ENCODE peak calls at places on chromosomes 13 and 19, in five cellular contexts. K is left ventricle myocardium inferior, X is breast epithelium, B is spleen, D is IMR-90. Y is an unnamed sample. For H3K4me1 and H3K27me3, the result is how much of the 10 kb centered on the place peaks cover.

GRCh38 chr19:1782501-1782900 is 29.2 kb downstream of the ONECUT3 start:
- DNase-seq in X (no peak), B (no peak), D (no peak), K (no peak), Y (no peak)

GRCh38 chr13:77565635-77566034 is 30.1 kb downstream of the SCEL start:
- DNase-seq in X (no peak), K (no peak), B (no peak), D (peak), Y (no peak)

GRCh38 chr19:44607049-44607448 is 6.3 kb upstream of the IGSF23 start:
- DNase-seq in B (no peak), X (no peak), D (peak), K (no peak), Y (no peak)

GRCh38 chr13:29497137-29497654 is 98.3 kb downstream of the SLC7A1 start:
- DNase-seq in X (no peak), K (peak), B (peak), D (peak), Y (peak)

GRCh38 chr19:49155005-49155826 is at the start of gene HRC:
- DNase-seq in X (no peak), B (no peak), D (no peak), K (peak), Y (no peak)

GRCh38 chr19:49843265-49843664 is 7.7 kb upstream of the PTOV1 start:
- DNase-seq in B (no peak), K (no peak), D (no peak), X (no peak), Y (no peak)

GRCh38 chr13:44816701-44817684 is 172.3 kb downstream of the NUFIP1 start:
- DNase-seq in D (peak), X (no peak), K (no peak), B (no peak), Y (no peak)

GRCh38 chr19:38399081-38399480 is 3.8 kb upstream of the FAM98C start:
- DNase-seq in K (no peak), X (no peak), B (no peak), D (no peak), Y (no peak)

GRCh38 chr19:30492581-30492980 is 120.4 kb downstream of the ZNF536 start:
- DNase-seq in B (no peak), D (no peak), K (no peak), X (no peak), Y (no peak)

GRCh38 chr13:42320375-42320787 is 48.4 kb downstream of the AKAP11 start:
- DNase-seq in K (no peak), B (no peak), X (no peak), D (no peak), Y (no peak)

GRCh38 chr13:40984670-40985366 is 34.3 kb downstream of the ELF1 start:
- DNase-seq in B (no peak), D (no peak), K (no peak), X (no peak), Y (no peak)

GRCh38 chr19:13234518-13234917 is 84.3 kb downstream of the IER2 start:
- DNase-seq in B (peak), K (peak), D (no peak), X (no peak), Y (no peak)

GRCh38 chr13:39253774-39254173 is 215.5 kb downstream of the NHLRC3 start:
- DNase-seq in K (no peak), X (no peak), D (peak), B (no peak), Y (no peak)

GRCh38 chr19:19232231-19232630 is 20.5 kb downstream of the NCAN start:
- DNase-seq in K (no peak), X (no peak), B (no peak), D (no peak), Y (no peak)

GRCh38 chr13:46179576-46180368 is 2.2 kb downstream of the LCP1 start:
- DNase-seq in D (no peak), X (no peak), K (peak), B (peak), Y (no peak)

GRCh38 chr19:3881272-3882040 is 971 bp downstream of the ATCAY start:
- DNase-seq in K (no peak), D (no peak), B (no peak), X (no peak), Y (no peak)

GRCh38 chr13:73967397-73968165 is 166.6 kb downstream of the KLF12 start:
- DNase-seq in K (no peak), B (no peak), D (no peak), X (no peak), Y (no peak)

GRCh38 chr19:5273782-5274181 is 66.8 kb downstream of the PTPRS start:
- DNase-seq in X (no peak), B (no peak), D (no peak), K (no peak), Y (no peak)

GRCh38 chr13:93476175-93476574 is 249.6 kb downstream of the GPC6 start:
- DNase-seq in B (no peak), X (no peak), K (no peak), D (peak), Y (no peak)

GRCh38 chr13:111099292-111099691 is 15.8 kb upstream of the ARHGEF7 start:
- DNase-seq in K (no peak), D (no peak), B (no peak), X (no peak), Y (no peak)

GRCh38 chr13:31896427-31896826 is 135.1 kb upstream of the FRY start:
- DNase-seq in K (peak), D (peak), X (no peak), B (no peak), Y (no peak)

GRCh38 chr13:36763322-36763721 is 55.7 kb upstream of the RFXAP start:
- DNase-seq in B (no peak), X (no peak), K (no peak), D (no peak), Y (no peak)

GRCh38 chr19:7445104-7445503 is 43.7 kb downstream of the PEX11G start:
- DNase-seq in X (no peak), D (no peak), K (no peak), B (no peak), Y (no peak)

GRCh38 chr19:926595-927043 is 784 bp downstream of the ARID3A start:
- DNase-seq in D (no peak), X (peak), K (peak), B (peak), Y (no peak)

GRCh38 chr13:41546372-41547252 is 89.3 kb downstream of the RGCC start:
- DNase-seq in X (no peak), K (no peak), D (peak), B (no peak), Y (no peak)

GRCh38 chr13:30364133-30364532 is 56.8 kb upstream of the KATNAL1 start:
- DNase-seq in X (no peak), K (no peak), D (peak), B (no peak), Y (no peak)

GRCh38 chr19:2381151-2381822 is 21.2 kb downstream of the TMPRSS9 start:
- DNase-seq in B (no peak), K (no peak), X (no peak), D (peak), Y (no peak)

GRCh38 chr13:113474179-113474578 is 16.3 kb downstream of the DCUN1D2 start:
- DNase-seq in D (peak), K (no peak), B (no peak), X (no peak), Y (no peak)

GRCh38 chr19:12064266-12065099 is at the start of gene ZNF844:
- DNase-seq in K (peak), B (peak), X (peak), D (peak), Y (peak)

GRCh38 chr13:50133277-50133953 is 118.2 kb downstream of the KCNRG start:
- DNase-seq in D (no peak), K (no peak), X (no peak), B (no peak), Y (no peak)

GRCh38 chr13:40665061-40665753 is 1.2 kb downstream of the FOXO1 start:
- DNase-seq in D (no peak), X (no peak), B (peak), K (peak), Y (peak)

GRCh38 chr19:3284759-3285646 is 60.5 kb downstream of the CELF5 start:
- DNase-seq in B (no peak), K (peak), X (peak), D (peak), Y (peak)

DNA sequence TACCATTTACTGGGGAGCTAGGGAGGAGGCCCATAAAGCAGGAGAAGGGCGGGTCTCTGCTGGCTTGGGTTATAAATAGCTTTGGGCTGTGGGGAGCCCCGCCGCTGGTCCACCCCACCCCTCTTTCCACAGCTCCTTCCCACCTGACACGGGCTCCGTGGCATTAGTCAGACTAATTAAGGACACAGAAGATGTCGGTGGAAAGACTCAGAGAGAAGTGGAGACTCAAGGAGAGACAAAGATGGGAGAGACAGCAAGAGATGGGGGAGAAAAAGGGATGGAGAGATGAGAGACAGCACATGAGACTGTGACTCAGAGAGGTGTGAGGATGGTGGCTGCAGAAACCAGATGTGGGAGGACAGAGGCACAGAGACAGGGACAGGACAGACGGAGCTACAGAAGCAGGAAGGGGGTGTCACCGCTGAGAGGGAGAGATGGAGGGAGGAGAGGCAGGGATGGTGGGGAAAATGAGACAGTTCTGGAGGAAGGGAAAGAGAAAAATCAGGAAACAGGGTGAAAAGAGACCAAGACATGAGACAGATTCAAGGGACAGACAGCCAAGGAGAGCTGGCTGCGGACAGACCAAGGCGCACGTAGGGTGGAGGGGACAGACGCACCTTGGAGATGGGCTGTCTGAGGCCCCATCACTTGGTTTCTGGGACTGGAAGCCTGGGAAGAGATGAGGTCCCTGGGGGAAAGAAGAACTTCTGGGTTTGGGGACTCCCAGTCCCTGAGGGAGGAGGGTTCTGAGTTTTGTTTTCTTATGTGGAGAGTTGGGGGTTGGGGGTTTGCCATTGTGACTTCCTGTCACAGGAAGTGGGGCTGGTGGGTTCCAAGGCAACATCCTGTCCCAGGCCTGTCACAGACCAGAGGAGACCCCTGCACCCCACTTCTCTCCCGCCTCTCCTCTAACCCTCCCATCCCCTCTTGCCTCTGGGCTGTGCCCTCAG is 4.1 kb downstream of the ARHGEF1 start:
- DNase-seq in D (no peak), X (no peak), K (no peak), B (peak), Y (no peak)
- H3K4me1 ChIP-seq in D (under half), X (under half), K (half or more), B (under half), Y (under half)

DNA sequence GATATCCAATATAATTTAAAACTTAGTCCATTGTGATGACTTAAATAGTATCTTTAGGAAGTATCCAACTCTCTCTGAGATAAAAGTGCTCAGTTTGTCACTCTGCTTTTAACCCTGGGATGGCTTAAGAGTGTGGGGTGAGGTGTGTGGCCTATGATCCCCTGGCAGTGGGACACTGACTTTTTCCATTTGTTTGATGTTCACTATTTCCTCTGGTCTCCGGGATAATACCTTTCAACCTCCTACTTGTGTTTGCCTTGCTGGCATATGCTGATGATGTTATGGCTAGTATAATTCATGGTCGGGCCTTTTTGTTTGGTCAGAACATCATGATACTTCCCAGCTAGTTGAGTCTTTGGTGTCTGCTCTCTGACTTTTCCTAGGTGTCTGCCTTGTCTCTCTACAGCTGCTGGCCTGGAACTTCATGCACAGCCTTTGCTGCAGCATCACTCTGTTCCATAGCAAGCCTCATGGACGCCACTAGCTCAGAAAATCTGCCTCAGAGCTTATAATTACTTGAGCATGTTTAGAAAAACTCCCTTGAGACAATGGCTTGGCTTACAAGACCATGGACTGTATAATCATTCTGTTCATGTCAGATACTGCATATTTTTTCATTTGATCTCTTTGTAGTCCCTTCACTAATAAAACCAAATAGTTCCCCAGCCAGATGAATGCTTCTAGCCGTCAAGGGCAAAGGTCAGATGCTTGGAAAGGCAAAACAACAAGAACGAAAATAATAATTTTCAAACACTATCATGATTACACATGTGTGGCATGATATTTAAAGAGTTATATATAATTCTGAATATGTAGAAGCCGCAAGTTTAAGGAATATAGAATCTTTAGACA is 75.2 kb downstream of the WDFY2 start:
- DNase-seq in K (no peak), D (no peak), X (no peak), B (no peak), Y (no peak)
- H3K27me3 ChIP-seq in K (under half), D (under half), X (under half), B (under half), Y (under half)

GRCh38 chr13:28055362-28055761 is 45.0 kb downstream of the FLT3 start:
- DNase-seq in B (no peak), X (no peak), K (no peak), D (no peak), Y (no peak)
- TF ChIP-seq CTCF in B (no peak), X (no peak), K (no peak), D (no peak), Y (no peak)

GRCh38 chr19:33569822-33570221 is 48.2 kb upstream of the PEPD start:
- DNase-seq in B (no peak), X (no peak), K (no peak), D (no peak), Y (no peak)
- H3K4me1 ChIP-seq in B (under half), X (under half), K (under half), D (under half), Y (under half)

GRCh38 chr13:86882835-86883234 is 788.3 kb upstream of the SLITRK5 start:
- DNase-seq in D (peak), B (no peak), X (no peak), K (no peak), Y (no peak)

GRCh38 chr13:86877449-86877848 is 793.7 kb upstream of the SLITRK5 start:
- DNase-seq in K (no peak), D (no peak), B (no peak), X (no peak), Y (no peak)

GRCh38 chr13:86882107-86882506 is 789.1 kb upstream of the SLITRK5 start:
- DNase-seq in D (no peak), K (no peak), B (peak), X (no peak), Y (no peak)

GRCh38 chr13:86881390-86881789 is 789.8 kb upstream of the SLITRK5 start:
- DNase-seq in B (no peak), D (no peak), X (no peak), K (no peak), Y (no peak)
- H3K27me3 ChIP-seq in B (under half), D (under half), X (under half), K (under half), Y (under half)

DNA sequence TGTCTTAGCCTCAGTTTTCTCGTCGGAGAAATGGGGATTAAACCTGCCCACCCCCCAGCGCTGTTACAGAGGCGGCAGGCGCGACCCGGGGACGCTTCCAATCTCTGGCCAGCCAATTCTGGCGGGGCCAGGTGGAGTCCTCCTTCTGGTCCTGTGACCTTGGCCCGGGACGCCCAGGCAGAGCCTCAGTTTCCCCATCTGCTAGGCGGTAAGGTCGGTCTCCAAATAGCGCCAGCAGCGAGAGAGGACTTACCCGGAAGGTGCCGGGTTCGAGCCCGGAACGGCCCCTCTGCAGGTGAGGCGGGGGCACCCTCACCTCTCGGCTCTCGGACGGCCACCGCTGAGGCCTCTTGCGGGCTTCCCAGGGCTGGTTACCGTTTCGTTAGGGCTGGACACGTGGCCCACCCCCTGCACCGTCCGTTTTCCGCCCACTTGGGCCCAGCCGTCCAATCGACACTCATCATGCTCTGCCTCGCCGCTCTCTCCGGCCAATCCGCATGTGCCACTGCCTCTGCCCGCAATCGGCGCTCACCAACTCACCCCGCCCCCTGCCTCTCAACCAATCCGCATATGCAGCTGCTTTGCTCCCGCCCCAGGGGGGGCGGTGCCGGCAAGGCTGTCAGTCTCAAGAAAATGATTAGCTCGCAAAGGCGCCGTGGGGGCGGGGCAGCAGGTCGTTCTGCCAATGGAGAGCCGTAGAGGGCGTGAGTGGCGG is at the start of gene ISOC2:
- DNase-seq in K (peak), X (peak), D (peak), B (peak), Y (peak)
- TF ChIP-seq CTCF in K (no peak), X (no peak), D (no peak), B (no peak), Y (no peak)